ENCODE peak calls at places on chromosomes 13 and 19, in six cellular contexts. K is mammary epithelial cell, E is DND-41, P is neural crest cell, N is fibroblast of pulmonary artery, V is H9. I is an unnamed sample.

GRCh38 chr13:44271031-44271433 is 102.6 kb upstream of the SERP2 start:
- DNase-seq in K (no peak), E (no peak), P (no peak), N (peak), V (no peak), I (no peak)

GRCh38 chr13:47858678-47859050 is 142.4 kb downstream of the SUCLA2 start:
- DNase-seq in K (peak), E (no peak), P (no peak), N (peak), V (no peak), I (no peak)

GRCh38 chr13:31310781-31311180 is 111.0 kb downstream of the B3GLCT start:
- DNase-seq in K (peak), E (no peak), P (no peak), N (no peak), V (no peak), I (no peak)

GRCh38 chr13:100513987-100514670 is 74.5 kb downstream of the GGACT start:
- DNase-seq in K (no peak), E (no peak), P (no peak), N (no peak), V (peak), I (no peak)

GRCh38 chr13:40115456-40115855 is 460.0 kb downstream of the COG6 start:
- DNase-seq in K (no peak), E (no peak), P (no peak), N (peak), V (no peak), I (no peak)

GRCh38 chr13:112980441-112980840 is 11.4 kb downstream of the MCF2L start:
- DNase-seq in K (no peak), E (no peak), P (no peak), N (no peak), V (no peak), I (no peak)

GRCh38 chr19:19591133-19591825 is 27.2 kb downstream of the PBX4 start:
- DNase-seq in K (peak), E (no peak), P (no peak), N (peak), V (peak), I (peak)

GRCh38 chr13:47934371-47934770 is 66.7 kb downstream of the SUCLA2 start:
- DNase-seq in K (no peak), E (no peak), P (no peak), N (no peak), V (no peak), I (no peak)

GRCh38 chr19:16571689-16572331 is 405 bp downstream of the SLC35E1 start:
- DNase-seq in K (peak), E (no peak), P (peak), N (peak), V (no peak), I (peak)

GRCh38 chr13:32409561-32410440 is 18.1 kb downstream of the N4BP2L1 start:
- DNase-seq in K (no peak), E (no peak), P (no peak), N (peak), V (peak), I (no peak)

GRCh38 chr19:19261350-19262189 is 11.5 kb downstream of the TM6SF2 start:
- DNase-seq in K (no peak), E (no peak), P (no peak), N (no peak), V (peak), I (peak)

GRCh38 chr13:66805657-66806056 is 424.5 kb downstream of the PCDH9 start:
- DNase-seq in K (no peak), E (no peak), P (no peak), N (peak), V (no peak), I (no peak)

GRCh38 chr13:48642061-48642460 is 11.7 kb upstream of the CYSLTR2 start:
- DNase-seq in K (no peak), E (no peak), P (no peak), N (no peak), V (no peak), I (no peak)

GRCh38 chr19:48413879-48414623 is 20.6 kb downstream of the GRIN2D start:
- DNase-seq in K (peak), E (no peak), P (no peak), N (no peak), V (peak), I (no peak)

GRCh38 chr13:23684647-23685046 is 114.4 kb downstream of the TNFRSF19 start:
- DNase-seq in K (no peak), E (no peak), P (no peak), N (no peak), V (no peak), I (no peak)

GRCh38 chr19:5864725-5865486 is 5.4 kb downstream of the FUT5 start:
- DNase-seq in K (no peak), E (no peak), P (no peak), N (no peak), V (no peak), I (no peak)

GRCh38 chr19:53983457-53984289 is 7.8 kb upstream of the CACNG6 start:
- DNase-seq in K (no peak), E (no peak), P (no peak), N (no peak), V (no peak), I (no peak)

GRCh38 chr19:1248454-1249297 is at the start of gene MIDN:
- DNase-seq in K (peak), E (no peak), P (peak), N (peak), V (peak), I (peak)

GRCh38 chr19:49812997-49813861 is at the start of gene FUZ:
- DNase-seq in K (peak), E (peak), P (peak), N (peak), V (peak), I (peak)
- TF ChIP-seq CTCF in K (peak), E (peak), P (peak), N (peak), V (peak), I (no peak)

GRCh38 chr19:30360378-30361106 is 11.6 kb upstream of the ZNF536 start:
- DNase-seq in K (no peak), E (no peak), P (no peak), N (no peak), V (no peak), I (no peak)
- TF ChIP-seq CTCF in K (no peak), E (no peak), P (no peak), N (no peak), V (no peak), I (no peak)

GRCh38 chr13:60326273-60326672 is 70.7 kb upstream of the TDRD3 start:
- DNase-seq in K (no peak), E (no peak), P (no peak), N (no peak), V (no peak), I (no peak)
- TF ChIP-seq CTCF in K (no peak), E (no peak), P (peak), N (no peak), V (peak), I (no peak)

DNA sequence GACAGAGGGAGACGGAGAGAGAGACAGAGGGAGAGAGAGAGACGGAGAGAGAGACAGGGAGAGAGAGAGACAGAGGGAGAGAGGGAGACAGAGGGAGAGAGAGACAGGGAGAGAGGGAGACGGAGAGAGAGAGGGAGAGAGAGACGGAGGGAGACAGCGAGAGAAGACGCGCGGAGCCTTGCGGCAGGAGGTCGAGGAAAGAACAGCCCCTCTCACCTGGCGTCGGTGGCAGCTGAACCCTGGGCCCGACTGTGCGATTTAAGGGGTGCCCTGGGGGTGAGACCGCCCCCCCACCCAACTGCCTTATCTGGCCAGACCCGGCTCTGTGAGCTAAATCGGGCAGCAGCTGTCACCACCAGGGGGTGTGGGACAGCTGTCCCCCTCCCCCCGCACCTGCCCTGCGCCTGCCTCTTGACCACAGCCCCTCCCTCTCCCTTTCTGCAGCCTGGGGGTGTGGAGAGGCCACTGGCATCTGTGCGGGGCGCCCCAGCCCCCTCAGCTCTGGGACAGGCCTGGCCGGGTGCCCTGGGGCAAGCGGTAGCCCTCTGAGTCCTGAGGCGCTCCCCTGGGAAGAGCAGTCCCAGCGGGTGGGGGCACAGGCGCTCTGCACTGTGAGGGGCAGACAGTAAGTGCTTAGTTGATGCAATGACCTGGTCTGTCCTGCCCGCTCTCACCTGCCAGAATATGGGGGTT is 10.8 kb downstream of the JOSD2 start:
- DNase-seq in K (no peak), E (no peak), P (no peak), N (no peak), V (peak), I (peak)
- TF ChIP-seq CTCF in K (no peak), E (no peak), P (peak), N (peak), V (peak), I (no peak)

DNA sequence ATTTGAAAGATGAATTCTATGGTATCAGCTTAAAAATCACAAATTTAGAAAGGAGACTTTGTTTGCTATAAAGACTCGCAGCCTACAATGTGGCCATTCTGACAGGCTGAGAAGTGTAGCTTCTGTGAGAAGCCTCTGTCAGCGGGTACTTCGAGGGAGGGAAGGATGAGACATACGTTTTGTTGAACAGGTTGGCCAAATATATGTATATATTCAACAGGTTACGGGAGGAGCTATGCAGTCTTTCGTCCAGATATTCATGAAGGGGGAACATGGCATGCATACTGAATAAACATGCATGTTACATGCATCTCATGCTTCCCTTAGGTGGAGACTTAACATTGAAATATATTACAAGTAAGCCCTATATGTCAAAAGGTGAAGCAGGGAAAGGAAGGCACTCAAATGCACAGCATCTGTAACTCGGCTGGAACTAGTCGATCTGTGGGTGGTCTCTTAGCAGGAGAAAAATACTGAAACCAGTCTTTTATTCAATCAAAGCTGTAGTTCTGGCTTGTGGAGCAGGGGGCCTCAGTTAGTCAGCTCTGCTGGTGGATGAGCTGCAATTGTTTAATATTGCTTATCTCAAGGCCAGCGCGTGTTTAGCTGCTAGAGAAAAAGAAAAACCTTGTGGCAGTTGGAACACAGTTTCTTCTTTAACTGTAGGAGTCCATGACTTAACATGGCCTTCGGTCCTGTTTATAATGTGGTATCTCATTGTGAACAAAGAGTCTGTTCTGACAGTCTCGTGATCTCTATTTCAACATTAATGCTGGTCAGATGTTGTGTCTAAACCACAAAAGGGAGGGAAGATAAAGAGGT is 94.3 kb downstream of the FAM216B start:
- DNase-seq in K (no peak), E (no peak), P (peak), N (peak), V (peak), I (no peak)
- TF ChIP-seq CTCF in K (no peak), E (no peak), P (peak), N (peak), V (peak), I (no peak)

GRCh38 chr13:96020155-96020575 is 33.0 kb downstream of the UGGT2 start:
- DNase-seq in K (peak), E (peak), P (peak), N (peak), V (peak), I (peak)
- TF ChIP-seq CTCF in K (peak), E (peak), P (peak), N (peak), V (peak), I (peak)

GRCh38 chr13:61410669-61411297 is 4.9 kb downstream of the PCDH20 start:
- DNase-seq in K (no peak), E (no peak), P (no peak), N (peak), V (no peak), I (no peak)
- TF ChIP-seq CTCF in K (peak), E (peak), P (peak), N (peak), V (peak), I (peak)

DNA sequence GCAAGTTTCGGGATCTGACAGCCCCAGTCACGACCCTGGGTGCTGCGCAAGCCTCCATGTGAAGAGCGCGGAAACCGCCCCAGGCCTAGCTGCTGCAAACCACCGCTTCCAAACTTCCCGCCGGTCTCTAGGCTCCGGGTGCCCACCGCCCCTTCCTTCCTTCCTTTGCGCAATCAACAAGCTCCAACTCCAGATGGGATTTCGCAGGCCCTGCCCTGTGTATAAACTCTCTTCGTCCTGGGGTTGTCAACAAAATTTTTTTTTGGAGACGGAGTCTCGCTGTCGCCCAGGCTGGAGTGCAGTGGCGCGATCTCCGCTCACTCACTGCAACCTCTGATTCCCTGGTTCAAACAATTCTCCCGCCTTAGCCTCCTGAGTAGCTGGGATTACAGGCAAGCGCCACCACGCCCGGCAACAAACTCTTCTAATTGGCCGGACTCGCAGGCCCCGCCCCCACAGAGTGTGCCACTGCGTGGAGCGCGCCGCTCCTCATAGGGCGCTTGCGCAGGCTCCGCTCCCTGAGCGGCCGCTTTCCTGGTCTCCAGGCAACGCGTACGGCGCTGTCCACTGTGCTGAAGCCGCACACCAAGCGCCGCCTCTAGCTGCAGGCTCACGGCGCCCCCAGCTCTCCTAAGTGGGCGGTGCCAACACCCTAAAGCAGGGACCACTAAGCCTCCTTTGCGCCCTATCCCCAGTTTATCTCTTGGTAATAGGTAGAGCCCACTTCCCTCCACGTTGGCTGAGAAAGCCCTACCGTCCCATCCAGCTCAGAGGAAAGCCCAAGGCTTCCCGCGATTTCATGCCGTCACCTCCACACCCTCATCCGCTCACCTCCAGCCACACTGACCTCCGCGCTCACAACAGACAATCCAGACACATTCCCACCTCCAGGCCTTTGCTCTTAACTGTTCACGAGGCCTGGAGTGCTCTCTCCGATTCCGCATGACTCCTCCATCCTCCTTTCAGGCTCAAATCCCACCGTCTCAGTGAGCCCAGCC is 5.5 kb upstream of the QTRT1 start:
- DNase-seq in K (peak), E (peak), P (peak), N (peak), V (peak), I (peak)
- TF ChIP-seq CTCF in K (no peak), E (no peak), P (no peak), N (no peak), V (no peak), I (no peak)

GRCh38 chr19:41691268-41691970 is 3.3 kb upstream of the CEACAM7 start:
- DNase-seq in K (no peak), E (no peak), P (no peak), N (peak), V (peak), I (peak)
- TF ChIP-seq CTCF in K (peak), E (peak), P (peak), N (peak), V (peak), I (peak)